ENCODE peak calls at places on chromosomes 2 and 18, in four cellular contexts. V is GM12892, G is NB4, R is tibial nerve. D is an unnamed sample.

GRCh38 chr2:196266351-196266750 is 95.0 kb upstream of the STK17B start:
- DNase-seq in V (no peak), G (no peak), R (no peak), D (no peak)

GRCh38 chr2:58571181-58571852 is 330.2 kb upstream of the FANCL start:
- DNase-seq in V (no peak), G (peak; percentile 70), R (no peak), D (no peak)

GRCh38 chr18:68489018-68489792 is 225.7 kb downstream of the TMX3 start:
- DNase-seq in V (no peak), G (no peak), R (no peak), D (no peak)

GRCh38 chr18:35278969-35279368 is 11.1 kb downstream of the ZSCAN30 start:
- DNase-seq in V (no peak), G (no peak), R (no peak), D (no peak)

GRCh38 chr2:163717993-163718680 is 17.7 kb downstream of the FIGN start:
- DNase-seq in V (no peak), G (no peak), R (no peak), D (no peak)

GRCh38 chr2:181670632-181671031 is 9.7 kb downstream of the NEUROD1 start:
- DNase-seq in V (no peak), G (no peak), R (no peak), D (no peak)

GRCh38 chr2:30371772-30372373 is 75.2 kb upstream of the LCLAT1 start:
- DNase-seq in V (no peak), G (no peak), R (no peak), D (no peak)

GRCh38 chr2:40281021-40281940 is 170.6 kb downstream of the SLC8A1 start:
- DNase-seq in V (no peak), G (no peak), R (no peak), D (no peak)

GRCh38 chr2:239225921-239226561 is 174.8 kb downstream of the HDAC4 start:
- DNase-seq in V (no peak), G (no peak), R (no peak), D (peak; percentile 64)

GRCh38 chr2:21467910-21468309 is 344.1 kb downstream of the TDRD15 start:
- DNase-seq in V (no peak), G (no peak), R (no peak), D (no peak)

GRCh38 chr2:172701250-172701649 is 34.4 kb upstream of the RAPGEF4 start:
- DNase-seq in V (no peak), G (no peak), R (no peak), D (no peak)

GRCh38 chr2:241939541-241939940 is 70.0 kb downstream of the RTP5 start:
- DNase-seq in V (no peak), G (no peak), R (no peak), D (no peak)

GRCh38 chr2:146804288-146804687 is 1040.5 kb upstream of the ACVR2A start:
- DNase-seq in V (no peak), G (no peak), R (no peak), D (no peak)

GRCh38 chr2:238920601-238921001 is 72.7 kb downstream of the TWIST2 start:
- DNase-seq in V (no peak), G (no peak), R (no peak), D (peak; percentile 40)

GRCh38 chr2:159119652-159120257 is 151.3 kb downstream of the TANC1 start:
- DNase-seq in V (no peak), G (no peak), R (no peak), D (no peak)

GRCh38 chr2:36399050-36399449 is 43.5 kb downstream of the CRIM1 start:
- DNase-seq in V (no peak), G (no peak), R (no peak), D (no peak)

GRCh38 chr2:101519173-101519492 is 44.2 kb upstream of the RFX8 start:
- DNase-seq in V (no peak), G (no peak), R (no peak), D (no peak)

GRCh38 chr2:18156421-18156820 is 278.0 kb downstream of the KCNS3 start:
- DNase-seq in V (no peak), G (no peak), R (no peak), D (no peak)

GRCh38 chr2:18159899-18160298 is 281.4 kb downstream of the KCNS3 start:
- DNase-seq in V (no peak), G (no peak), R (no peak), D (no peak)

GRCh38 chr2:18156002-18156401 is 277.5 kb downstream of the KCNS3 start:
- DNase-seq in V (no peak), G (no peak), R (no peak), D (no peak)

DNA sequence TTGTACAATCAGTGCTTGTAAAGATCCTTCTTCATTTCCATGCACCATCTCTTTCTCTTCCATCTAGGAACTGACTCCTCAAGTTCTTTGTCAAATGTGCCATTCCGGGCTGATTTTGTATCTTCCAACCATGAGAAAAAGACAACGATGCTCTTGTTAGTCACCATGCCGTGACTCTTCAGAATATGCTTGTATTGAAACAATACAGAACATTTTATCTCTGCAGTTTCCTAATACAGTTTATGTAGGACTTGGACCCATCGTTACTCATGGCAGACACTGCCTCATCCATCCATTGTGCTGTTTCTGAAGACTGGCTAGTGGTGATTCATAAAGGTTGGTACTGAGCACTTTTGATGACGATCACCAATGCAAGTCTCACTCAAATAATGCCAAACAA is 283.2 kb downstream of the KCNS3 start:
- DNase-seq in V (no peak), G (no peak), R (no peak), D (no peak)
- TF ChIP-seq POLR2A in V (no peak), G (no peak), R (no peak), D (no peak)

DNA sequence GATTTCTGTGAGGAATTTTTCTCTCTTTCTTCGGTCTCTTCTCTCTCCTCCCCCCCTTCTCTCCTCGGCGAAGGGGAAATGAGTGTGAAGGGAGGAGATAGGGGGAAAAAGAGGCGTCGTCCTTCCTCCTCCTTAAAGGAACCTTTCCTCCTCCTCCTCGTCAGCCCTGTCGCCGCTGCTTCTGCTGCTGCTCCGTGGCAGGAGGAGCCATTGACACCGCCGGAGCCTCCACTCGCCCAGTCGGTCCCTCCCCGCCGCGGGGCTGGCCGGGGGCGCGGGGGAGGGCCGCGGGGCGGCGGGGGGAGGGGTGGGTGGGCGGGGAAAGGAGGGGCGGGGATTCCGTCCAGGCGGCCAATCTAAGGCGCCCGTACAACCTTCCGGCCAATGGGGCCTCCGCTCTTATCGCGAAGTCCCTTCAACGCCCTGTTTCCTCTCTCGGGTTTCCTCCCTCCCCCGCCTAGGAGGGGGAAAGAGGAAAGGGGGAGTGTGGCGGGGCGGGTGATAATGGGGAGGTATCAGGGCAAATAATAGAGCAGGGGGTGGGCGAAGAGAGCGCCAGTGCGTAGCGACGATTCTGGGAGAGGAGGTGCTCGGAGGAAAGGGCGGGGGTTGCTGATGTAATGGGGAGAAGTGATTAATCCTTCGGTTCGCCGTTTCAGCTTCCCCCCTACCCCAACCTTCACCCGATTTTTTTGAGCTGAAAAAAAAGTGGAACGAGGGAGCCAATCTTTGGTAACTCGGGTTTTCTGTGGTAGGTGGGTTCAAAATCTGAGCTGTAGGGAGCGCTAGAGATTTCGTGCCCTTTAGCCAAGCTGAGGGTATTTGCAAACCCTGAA is at the start of gene FBXO11:
- DNase-seq in V (peak; percentile 65), G (peak; percentile 98), R (peak; percentile 92), D (peak; percentile 98)
- TF ChIP-seq POLR2A in V (peak; percentile 95), G (peak; percentile 64), R (peak; percentile 90), D (peak; percentile 79)

GRCh38 chr2:8478133-8478793 is 203.6 kb upstream of the ID2 start:
- DNase-seq in V (no peak), G (no peak), R (no peak), D (peak; percentile 53)

GRCh38 chr2:8477511-8478132 is 204.2 kb upstream of the ID2 start:
- DNase-seq in V (no peak), G (peak; percentile 87), R (no peak), D (peak; percentile 69)

GRCh38 chr2:8472545-8473361 is 209.1 kb upstream of the ID2 start:
- DNase-seq in V (no peak), G (peak; percentile 86), R (no peak), D (peak; percentile 21)

GRCh38 chr2:8479298-8479697 is 202.6 kb upstream of the ID2 start:
- DNase-seq in V (no peak), G (no peak), R (no peak), D (no peak)

GRCh38 chr2:8475349-8476045 is 206.4 kb upstream of the ID2 start:
- DNase-seq in V (no peak), G (peak; percentile 20), R (no peak), D (peak; percentile 48)
- TF ChIP-seq POLR2A in V (no peak), G (no peak), R (no peak), D (no peak)

GRCh38 chr2:102736607-102737409 is 25.0 kb upstream of the TMEM182 start:
- DNase-seq in V (peak; percentile 84), G (peak; percentile 88), R (peak; percentile 57), D (peak; percentile 78)
- TF ChIP-seq POLR2A in V (peak; percentile 85), G (peak; percentile 80), R (peak; percentile 49), D (peak; percentile 47)

GRCh38 chr2:219125225-219125885 is 35.3 kb downstream of the NHEJ1 start:
- DNase-seq in V (no peak), G (peak; percentile 88), R (no peak), D (no peak)

GRCh38 chr2:219126555-219126954 is 34.1 kb downstream of the NHEJ1 start:
- DNase-seq in V (no peak), G (no peak), R (no peak), D (no peak)

GRCh38 chr2:219123356-219124143 is 37.1 kb downstream of the NHEJ1 start:
- DNase-seq in V (no peak), G (no peak), R (no peak), D (no peak)

GRCh38 chr2:219125886-219126270 is 34.7 kb downstream of the NHEJ1 start:
- DNase-seq in V (no peak), G (no peak), R (no peak), D (no peak)

DNA sequence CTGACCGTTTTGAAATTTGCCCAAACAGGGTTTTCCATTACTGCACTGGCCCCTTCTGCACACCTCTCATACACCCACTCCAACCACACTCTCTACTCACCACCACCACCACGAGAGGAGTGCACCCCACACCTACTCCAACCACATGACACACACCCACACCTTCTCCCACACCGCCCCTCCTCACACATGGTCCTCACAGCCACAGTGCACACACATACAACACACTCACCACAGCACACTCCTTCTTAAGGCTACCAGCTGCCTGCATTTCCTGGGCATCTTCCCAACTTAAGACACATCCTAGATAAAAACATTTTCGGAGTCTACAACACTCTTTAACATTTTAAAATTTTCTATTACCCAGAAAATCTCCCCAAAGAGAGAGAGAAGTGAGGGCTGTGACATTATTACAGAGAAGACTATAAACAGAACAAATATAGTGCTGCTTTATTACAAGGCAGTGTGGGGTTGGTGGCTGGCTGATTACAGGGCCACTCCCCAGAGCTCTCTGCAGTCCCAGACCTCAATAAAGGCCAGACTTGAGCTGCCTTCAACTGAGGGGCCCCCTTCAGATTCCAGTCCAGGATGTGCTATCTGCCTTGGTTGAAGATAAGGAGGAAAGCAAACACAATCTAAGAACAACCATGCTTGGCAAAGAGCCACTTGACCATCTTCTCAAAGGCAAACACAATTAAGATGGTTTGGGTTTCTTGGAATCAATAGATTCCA is 36.1 kb downstream of the NHEJ1 start:
- DNase-seq in V (no peak), G (peak; percentile 39), R (no peak), D (no peak)
- TF ChIP-seq POLR2A in V (no peak), G (no peak), R (no peak), D (no peak)

DNA sequence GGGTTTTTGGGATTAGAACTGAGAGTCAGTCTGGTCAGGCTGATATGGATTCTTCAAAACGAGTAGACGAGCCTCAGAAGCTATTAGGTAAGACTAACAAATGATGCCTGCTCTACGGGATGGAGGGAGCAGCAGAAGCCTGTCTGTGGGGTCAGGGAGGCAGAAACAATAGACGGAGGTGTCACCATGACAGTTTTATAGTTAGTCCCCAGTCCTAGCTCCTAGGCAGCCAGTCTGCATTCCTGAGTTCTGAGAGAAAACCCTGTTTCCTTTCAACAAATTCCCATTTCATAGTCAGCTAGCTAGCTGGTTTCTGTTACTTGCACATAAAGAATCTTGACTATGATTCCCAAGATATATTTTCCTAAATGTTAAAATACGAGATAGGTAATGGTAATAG is 542.1 kb downstream of the PID1 start:
- DNase-seq in V (no peak), G (no peak), R (no peak), D (no peak)
- TF ChIP-seq POLR2A in V (no peak), G (no peak), R (no peak), D (no peak)

D was measured in suprapubic skin.